ENCODE peak calls at places on chromosomes 1 and 21, in five cellular contexts. B, E, U, I and G are unnamed samples.

GRCh38 chr1:9180077-9180819 is 51.3 kb upstream of the GPR157 start:
- DNase-seq in B (no peak), E (no peak), U (no peak), I (no peak), G (no peak)

GRCh38 chr1:157107702-157108101 is 8.1 kb upstream of the ETV3L start:
- DNase-seq in B (no peak), E (no peak), U (no peak), I (peak), G (no peak)

GRCh38 chr1:209769171-209769904 is 13.5 kb downstream of the TRAF3IP3 start:
- DNase-seq in B (peak), E (no peak), U (no peak), I (no peak), G (peak)

GRCh38 chr1:230848235-230848634 is 20.1 kb downstream of the C1orf198 start:
- DNase-seq in B (no peak), E (no peak), U (no peak), I (no peak), G (no peak)

GRCh38 chr1:156781585-156782186 is 14.4 kb downstream of the PRCC start:
- DNase-seq in B (no peak), E (no peak), U (no peak), I (no peak), G (no peak)

GRCh38 chr1:201773764-201774163 is 55.2 kb upstream of the IPO9 start:
- DNase-seq in B (no peak), E (no peak), U (no peak), I (no peak), G (no peak)

GRCh38 chr1:77540501-77541161 is 141.8 kb downstream of the ZZZ3 start:
- DNase-seq in B (peak), E (no peak), U (no peak), I (no peak), G (no peak)

GRCh38 chr1:179924268-179924667 is 30.3 kb upstream of the CEP350 start:
- DNase-seq in B (no peak), E (no peak), U (no peak), I (no peak), G (no peak)

GRCh38 chr1:45206808-45207624 is 611 bp upstream of the ZSWIM5 start:
- DNase-seq in B (peak), E (no peak), U (no peak), I (no peak), G (no peak)

GRCh38 chr1:201214461-201214860 is 23.8 kb downstream of the IGFN1 start:
- DNase-seq in B (no peak), E (no peak), U (no peak), I (peak), G (peak)

GRCh38 chr1:3011631-3012510 is 9.4 kb upstream of the ACTRT2 start:
- DNase-seq in B (no peak), E (no peak), U (no peak), I (no peak), G (no peak)

GRCh38 chr1:55446351-55446750 is 231.2 kb upstream of the USP24 start:
- DNase-seq in B (no peak), E (no peak), U (no peak), I (no peak), G (no peak)

GRCh38 chr1:151166506-151166956 is 587 bp downstream of the SCNM1 start:
- DNase-seq in B (no peak), E (peak), U (no peak), I (peak), G (peak)

GRCh38 chr1:115829023-115829674 is 11.8 kb downstream of the NHLH2 start:
- DNase-seq in B (no peak), E (no peak), U (no peak), I (peak), G (no peak)

GRCh38 chr1:76682152-76682551 is 185.1 kb upstream of the ST6GALNAC5 start:
- DNase-seq in B (no peak), E (no peak), U (no peak), I (peak), G (no peak)

GRCh38 chr1:2046225-2046917 is 3.8 kb upstream of the PRKCZ start:
- DNase-seq in B (peak), E (peak), U (peak), I (peak), G (peak)

GRCh38 chr1:45753248-45754037 is 3.0 kb upstream of the IPP start:
- DNase-seq in B (no peak), E (no peak), U (no peak), I (peak), G (no peak)

GRCh38 chr1:113138778-113139177 is 65.8 kb downstream of the LRIG2 start:
- DNase-seq in B (no peak), E (no peak), U (no peak), I (no peak), G (no peak)

GRCh38 chr1:92186081-92186480 is 31.6 kb upstream of the C1orf146 start:
- DNase-seq in B (no peak), E (no peak), U (no peak), I (no peak), G (no peak)

GRCh38 chr1:2290171-2290578 is 62.1 kb downstream of the SKI start:
- DNase-seq in B (no peak), E (no peak), U (no peak), I (no peak), G (no peak)

GRCh38 chr1:91900538-91900937 is 14.6 kb upstream of the TGFBR3 start:
- DNase-seq in B (no peak), E (no peak), U (no peak), I (no peak), G (no peak)

DNA sequence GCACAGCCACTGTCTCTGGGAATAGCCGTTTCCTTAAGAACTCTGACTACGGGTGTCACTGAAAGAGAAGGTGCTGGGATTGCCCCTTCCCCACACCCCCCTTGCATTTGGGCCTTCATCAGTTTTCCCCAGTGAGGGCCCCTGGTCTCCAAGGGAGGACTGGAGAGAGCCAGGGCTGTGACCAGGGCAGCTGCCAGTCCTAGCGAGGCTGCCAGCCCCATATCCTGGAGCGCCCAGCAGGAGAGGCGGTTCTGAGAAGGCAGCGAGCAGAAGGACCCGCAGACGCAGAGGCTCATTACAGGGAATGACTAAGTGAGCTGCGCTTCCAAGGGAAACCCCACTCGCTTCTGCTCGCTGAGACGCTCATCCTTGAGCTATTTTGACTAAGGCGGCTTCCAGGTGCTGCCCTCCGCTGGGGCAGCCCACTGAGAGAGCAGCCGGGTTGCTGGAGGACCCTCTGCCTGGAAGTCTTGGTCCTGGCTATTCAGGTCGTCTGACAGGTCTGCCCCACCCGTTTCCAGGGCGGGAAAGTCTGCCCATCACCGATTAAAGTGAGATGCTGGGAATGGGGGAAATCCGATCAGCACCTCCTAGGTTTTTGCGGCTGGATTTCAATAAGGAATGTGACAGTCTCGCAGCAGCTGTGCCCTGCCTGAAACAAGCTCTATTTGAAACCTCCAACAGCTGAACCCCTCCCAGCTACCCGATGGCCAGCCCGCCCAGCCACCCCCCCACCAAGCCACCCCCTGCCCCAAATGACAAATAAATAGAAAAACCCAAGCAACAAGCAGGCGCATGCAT is 2.9 kb downstream of the KCNN3 start:
- DNase-seq in B (peak), E (no peak), U (no peak), I (peak), G (no peak)
- TF ChIP-seq CTCF in B (no peak), E (no peak), U (no peak), I (no peak), G (no peak)

DNA sequence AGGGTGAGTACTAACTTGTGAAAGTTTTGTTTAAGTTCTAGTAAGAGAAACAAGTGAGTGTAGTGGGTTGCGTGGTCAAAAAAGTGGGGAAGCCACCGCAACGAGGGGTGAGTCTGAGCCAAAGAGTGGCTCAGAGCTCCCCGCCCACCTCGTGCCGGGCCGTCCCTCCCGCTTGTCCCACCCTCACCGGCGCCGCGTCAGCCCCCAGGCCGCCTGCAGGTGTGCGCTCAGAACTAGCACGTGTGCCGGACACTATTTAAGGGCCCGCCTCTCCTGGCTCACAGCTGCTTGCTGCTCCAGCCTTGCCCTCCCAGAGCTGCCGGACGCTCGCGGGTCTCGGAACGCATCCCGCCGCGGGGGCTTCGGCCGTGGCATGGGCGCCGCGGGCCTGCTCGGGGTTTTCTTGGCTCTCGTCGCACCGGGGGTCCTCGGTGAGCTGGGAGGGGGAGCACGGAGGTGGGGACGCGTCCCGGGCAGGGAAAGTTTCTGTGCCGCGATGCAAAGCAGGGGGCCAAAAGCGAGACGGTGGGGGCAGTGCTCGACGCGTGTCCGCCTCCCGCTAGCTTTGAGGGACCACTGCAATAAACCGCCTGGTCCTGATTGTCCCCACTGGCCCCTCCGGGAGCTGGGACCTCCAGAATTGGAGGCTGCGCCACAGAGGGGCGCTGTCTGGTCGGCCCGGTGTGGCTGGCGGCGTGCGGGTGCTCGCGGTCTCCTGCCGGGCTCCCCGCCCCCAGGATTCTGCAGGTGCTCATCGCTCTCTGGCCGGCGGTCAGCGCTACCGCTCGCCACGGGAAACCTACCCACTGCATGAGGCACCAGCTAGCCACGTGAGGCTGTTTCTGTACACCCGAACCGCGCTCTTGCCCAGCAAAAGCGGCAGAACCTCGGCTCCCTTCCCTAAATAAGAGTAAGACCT is at the start of gene CR2:
- DNase-seq in B (peak), E (peak), U (peak), I (peak), G (peak)
- TF ChIP-seq CTCF in B (peak), E (no peak), U (no peak), I (peak), G (peak)

DNA sequence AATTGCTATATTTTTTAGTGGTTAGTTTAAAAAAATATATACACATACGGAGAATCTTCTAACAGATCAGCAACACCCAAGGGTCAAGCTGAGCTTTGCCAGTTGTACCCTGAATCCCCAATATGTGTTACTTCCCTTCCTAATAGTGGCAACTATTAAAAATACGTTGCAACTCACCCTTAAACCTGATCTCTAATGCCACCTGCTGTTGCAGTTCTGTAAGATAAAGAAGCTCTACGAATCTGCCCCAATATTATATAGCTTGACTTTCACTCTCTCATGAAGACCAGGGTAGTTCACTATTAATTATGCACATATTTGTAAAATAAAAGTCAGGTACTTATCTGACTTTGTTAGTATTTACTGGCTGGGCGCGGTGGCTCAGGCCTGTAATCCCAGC is 58.4 kb downstream of the ASH1L start:
- DNase-seq in B (peak), E (no peak), U (no peak), I (peak), G (no peak)
- TF ChIP-seq CTCF in B (no peak), E (no peak), U (no peak), I (peak), G (peak)

DNA sequence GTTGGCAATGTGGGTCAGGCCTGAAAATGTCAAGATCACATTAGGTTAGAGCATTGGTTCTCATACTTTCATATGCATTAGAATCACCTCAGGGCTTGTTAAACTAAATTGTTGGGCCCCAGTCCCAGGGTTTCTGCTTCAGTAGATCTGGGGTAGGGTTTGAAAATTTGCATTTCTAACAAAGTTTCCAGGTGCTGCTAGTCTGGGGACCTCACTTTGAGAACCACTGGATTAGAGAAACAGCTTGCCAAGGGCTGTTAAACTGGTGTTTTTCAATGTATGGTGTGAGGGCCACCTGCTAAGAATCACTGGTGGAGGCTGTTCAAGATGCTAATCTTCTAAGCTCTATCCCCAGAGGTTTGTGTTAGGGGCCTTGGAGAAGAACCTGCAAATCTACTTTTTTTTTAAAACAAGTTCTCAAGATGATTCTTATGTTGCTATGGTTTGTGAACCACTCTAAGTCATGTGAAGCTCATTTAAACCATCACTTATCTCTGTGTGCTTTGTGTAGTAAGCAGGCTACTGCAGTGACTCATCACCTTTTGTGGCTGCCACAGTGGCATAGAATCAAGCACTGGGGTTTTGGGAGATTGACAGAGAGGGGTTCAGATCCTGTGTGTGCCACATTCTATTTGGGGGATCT is 152.2 kb downstream of the S1PR1 start:
- DNase-seq in B (peak), E (no peak), U (no peak), I (no peak), G (peak)
- TF ChIP-seq CTCF in B (no peak), E (no peak), U (no peak), I (no peak), G (no peak)

DNA sequence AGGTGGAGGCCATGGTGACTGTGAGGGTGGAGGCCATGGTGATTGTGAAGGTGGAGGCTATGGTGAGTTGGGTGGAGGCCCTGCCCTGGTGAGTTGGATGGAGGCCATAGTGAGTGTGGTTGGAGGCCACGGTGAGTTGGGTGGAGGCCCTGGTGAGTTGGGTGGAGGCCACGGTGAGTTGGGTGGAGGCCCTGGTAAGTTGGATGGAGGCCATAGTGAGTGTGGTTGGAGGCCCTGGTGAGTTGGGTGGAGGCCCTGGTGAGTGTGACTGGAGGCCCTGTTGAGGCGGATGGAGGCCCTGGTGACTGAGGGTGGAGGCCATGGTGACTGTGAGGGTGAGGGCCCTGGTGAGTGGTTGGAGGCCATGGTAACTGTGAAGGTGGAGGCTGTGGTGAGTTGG is 124.9 kb upstream of the VAMP3 start:
- DNase-seq in B (no peak), E (no peak), U (no peak), I (no peak), G (no peak)
- TF ChIP-seq CTCF in B (no peak), E (no peak), U (no peak), I (no peak), G (no peak)

GRCh38 chr21:34762761-34763160 is 94.0 kb downstream of the CLIC6 start:
- DNase-seq in B (no peak), E (no peak), U (no peak), I (peak), G (no peak)
- TF ChIP-seq CTCF in B (no peak), E (peak), U (no peak), I (no peak), G (no peak)

DNA sequence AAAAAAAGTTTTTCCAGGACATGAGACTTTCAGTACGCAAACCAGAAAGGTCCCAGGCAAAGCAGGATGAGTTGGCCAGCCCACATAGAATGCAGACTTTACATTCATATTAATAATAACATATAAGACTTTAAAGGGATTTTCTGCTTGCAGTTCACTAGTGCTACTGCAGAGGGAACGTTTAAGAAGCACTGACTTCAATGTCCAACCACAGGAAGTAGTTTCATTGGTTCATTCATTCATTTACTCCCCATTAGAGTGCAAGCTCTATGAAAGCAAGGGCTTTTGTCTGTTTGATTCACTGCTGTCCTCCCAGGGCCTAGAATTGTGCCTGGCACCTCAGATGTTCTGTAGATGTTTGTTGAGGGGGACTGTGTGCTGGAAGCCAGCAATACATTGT is 11.8 kb upstream of the SERINC2 start:
- DNase-seq in B (no peak), E (no peak), U (no peak), I (no peak), G (no peak)
- TF ChIP-seq CTCF in B (no peak), E (no peak), U (no peak), I (no peak), G (no peak)

GRCh38 chr21:43317959-43318358 is 109.0 kb downstream of the SIK1 start:
- DNase-seq in B (no peak), E (no peak), U (no peak), I (no peak), G (no peak)
- TF ChIP-seq CTCF in B (no peak), E (no peak), U (no peak), I (peak), G (no peak)

GRCh38 chr1:204991342-204991844 is 51.6 kb upstream of the CNTN2 start:
- DNase-seq in B (peak), E (no peak), U (no peak), I (peak), G (no peak)
- TF ChIP-seq CTCF in B (no peak), E (no peak), U (no peak), I (no peak), G (no peak)